ENCODE peak calls at places on chromosome 10, in seven cellular contexts. Q, Z, L, B, T, E and K are unnamed samples.

GRCh38 chr10:68088744-68089143 is 13.7 kb upstream of the HERC4 start:
- DNase-seq in Q (no peak), L (no peak), Z (no peak), B (no peak), E (no peak), T (no peak), K (no peak)

GRCh38 chr10:23291551-23292334 is 52.9 kb downstream of the C10orf67 start:
- DNase-seq in E (no peak), Z (no peak), T (no peak), Q (no peak), L (no peak), B (no peak), K (no peak)

GRCh38 chr10:19874791-19875190 is 58.6 kb downstream of the PLXDC2 start:
- DNase-seq in Z (no peak), E (no peak), Q (no peak), T (no peak), L (no peak), B (no peak), K (no peak)

GRCh38 chr10:108393111-108393510 is 1228.6 kb upstream of the SORCS1 start:
- DNase-seq in B (no peak), L (no peak), T (no peak), Q (no peak), E (no peak), Z (peak; percentile 74), K (no peak)

GRCh38 chr10:50326757-50327701 is 75.7 kb upstream of the ASAH2 start:
- DNase-seq in Q (no peak), T (no peak), E (no peak), Z (no peak), L (no peak), B (no peak), K (peak; percentile 0)

GRCh38 chr10:122331615-122332446 is 42.7 kb upstream of the PLEKHA1 start:
- DNase-seq in Q (no peak), E (no peak), B (no peak), T (no peak), L (no peak), Z (no peak), K (no peak)

GRCh38 chr10:32713560-32713959 is 244.5 kb downstream of the ITGB1 start:
- DNase-seq in B (no peak), E (no peak), T (no peak), Z (no peak), Q (no peak), L (no peak), K (no peak)

GRCh38 chr10:25744574-25744973 is 189.5 kb upstream of the MYO3A start:
- DNase-seq in L (no peak), Q (no peak), E (no peak), B (no peak), T (no peak), Z (no peak), K (peak; percentile 69)

GRCh38 chr10:5600908-5601307 is 65.5 kb downstream of the ASB13 start:
- DNase-seq in Q (no peak), Z (no peak), E (no peak), T (no peak), L (no peak), B (no peak), K (no peak)

GRCh38 chr10:132664407-132664806 is 121.5 kb downstream of the NKX6-2 start:
- DNase-seq in E (no peak), Q (no peak), B (no peak), Z (no peak), L (no peak), T (peak; percentile 36), K (no peak)

GRCh38 chr10:132666733-132667612 is 119.0 kb downstream of the NKX6-2 start:
- DNase-seq in E (no peak), Z (no peak), B (no peak), Q (peak; percentile 87), T (peak; percentile 20), L (no peak), K (no peak)

GRCh38 chr10:132667613-132668394 is 118.1 kb downstream of the NKX6-2 start:
- DNase-seq in B (no peak), Q (no peak), E (no peak), T (peak; percentile 9), L (peak; percentile 8), Z (no peak), K (no peak)

GRCh38 chr10:132664883-132665282 is 121.1 kb downstream of the NKX6-2 start:
- DNase-seq in B (no peak), Z (no peak), E (no peak), L (no peak), T (peak; percentile 36), Q (no peak), K (no peak)

DNA sequence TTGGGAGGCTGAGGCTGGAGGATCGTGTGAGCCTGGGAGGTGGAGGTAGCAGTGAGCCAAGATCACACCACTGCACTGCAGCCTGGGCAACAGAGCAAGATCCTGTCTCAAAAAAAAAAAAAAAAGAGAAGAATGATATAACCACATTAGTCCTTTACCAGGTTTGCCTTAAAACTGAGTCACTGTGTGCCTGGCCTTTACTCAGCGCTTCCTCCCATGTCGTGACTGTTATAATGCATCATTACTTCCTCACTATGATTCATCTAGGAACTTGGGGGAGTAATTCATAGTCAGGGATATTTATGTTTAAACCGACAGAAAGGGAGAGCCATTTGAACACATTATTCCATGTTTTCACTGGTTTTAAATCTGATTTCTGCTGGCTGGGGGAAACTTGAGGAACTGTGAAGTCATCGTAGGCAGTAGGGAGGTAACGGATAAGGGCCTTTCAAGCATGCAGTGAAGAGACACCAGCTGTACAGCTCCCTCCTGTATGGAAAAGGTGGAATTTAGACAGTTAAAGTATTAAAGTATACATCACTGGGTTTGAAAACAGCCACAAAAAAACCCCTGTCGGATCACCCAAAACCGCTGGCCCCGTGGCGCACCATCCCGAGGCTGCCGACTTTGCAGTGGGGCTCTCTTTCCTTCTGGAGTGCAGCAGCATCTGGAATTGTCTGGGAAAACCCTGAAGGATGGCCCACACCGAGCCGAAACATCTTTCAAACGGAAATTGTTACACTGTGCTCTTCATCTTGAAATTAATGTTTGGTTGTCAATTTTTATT is 119.8 kb downstream of the NKX6-2 start:
- DNase-seq in L (no peak), Q (no peak), B (no peak), T (peak; percentile 20), Z (no peak), E (no peak), K (no peak)
- TF ChIP-seq POLR2AphosphoS5 in L (no peak), Q (peak; percentile 27), B (no peak), T (no peak), Z (no peak), E (no peak), K (no peak)

GRCh38 chr10:810351-810846 is 120.9 kb upstream of the DIP2C start:
- DNase-seq in Q (peak; percentile 71), B (no peak), E (no peak), T (no peak), L (no peak), Z (no peak), K (no peak)
- H3K36me3 ChIP-seq in Q (peaks cover 35% of the 10 kb centered on the region), B (peaks cover 12% of the 10 kb centered on the region), E (no peaks in the 10 kb centered on the region), T (peaks cover 97% of the 10 kb centered on the region), L (peaks cover 56% of the 10 kb centered on the region), Z (peaks cover 100% of the 10 kb centered on the region), K (peaks cover 14% of the 10 kb centered on the region)

DNA sequence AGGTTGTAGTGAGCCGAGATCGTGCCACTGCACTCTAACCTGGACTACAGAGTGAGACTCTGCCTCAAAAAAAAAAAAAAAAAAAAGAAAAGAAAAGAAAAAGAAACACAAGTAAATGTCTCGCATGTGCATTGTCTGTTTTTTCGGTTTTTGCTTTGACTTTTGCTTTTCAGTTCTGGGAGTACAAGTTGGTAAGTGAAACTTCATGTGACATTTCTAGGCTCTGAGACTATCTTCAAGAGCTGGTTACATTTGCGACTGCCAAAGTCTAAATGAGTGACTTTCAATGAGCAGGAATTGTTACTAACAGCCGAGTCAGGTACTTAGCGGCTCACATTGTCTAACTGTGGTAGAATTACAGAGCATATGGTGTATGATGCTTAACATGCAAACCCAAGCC is 107.0 kb upstream of the CELF2 start:
- DNase-seq in B (no peak), Z (no peak), L (no peak), Q (no peak), T (no peak), E (no peak), K (no peak)
- H3K27ac ChIP-seq in B (no peak overlapping the region), Z (peak overlapping the region; percentile 77), L (peak overlapping the region; percentile 84), Q (no peak overlapping the region), T (no peak overlapping the region), E (no peak overlapping the region), K (no peak overlapping the region)

GRCh38 chr10:70575874-70576802 is 26.4 kb downstream of the PRF1 start:
- DNase-seq in Z (peak; percentile 75), L (peak; percentile 67), T (no peak), B (peak; percentile 81), E (no peak), Q (peak; percentile 78), K (no peak)
- TF ChIP-seq POLR2AphosphoS5 in Z (no peak), L (no peak), T (peak; percentile 8), B (no peak), E (no peak), Q (no peak), K (no peak)

GRCh38 chr10:7303067-7303629 is 107.7 kb downstream of the SFMBT2 start:
- DNase-seq in Z (no peak), E (no peak), T (no peak), Q (no peak), L (no peak), B (no peak), K (no peak)

GRCh38 chr10:7301039-7301768 is 109.6 kb downstream of the SFMBT2 start:
- DNase-seq in Z (no peak), Q (peak; percentile 57), B (no peak), L (no peak), T (no peak), E (no peak), K (no peak)

GRCh38 chr10:7300327-7300726 is 110.5 kb downstream of the SFMBT2 start:
- DNase-seq in Z (no peak), T (no peak), E (no peak), L (no peak), Q (peak; percentile 50), B (no peak), K (no peak)

GRCh38 chr10:7304110-7304509 is 106.7 kb downstream of the SFMBT2 start:
- DNase-seq in B (no peak), E (no peak), Z (no peak), Q (no peak), L (no peak), T (no peak), K (no peak)

DNA sequence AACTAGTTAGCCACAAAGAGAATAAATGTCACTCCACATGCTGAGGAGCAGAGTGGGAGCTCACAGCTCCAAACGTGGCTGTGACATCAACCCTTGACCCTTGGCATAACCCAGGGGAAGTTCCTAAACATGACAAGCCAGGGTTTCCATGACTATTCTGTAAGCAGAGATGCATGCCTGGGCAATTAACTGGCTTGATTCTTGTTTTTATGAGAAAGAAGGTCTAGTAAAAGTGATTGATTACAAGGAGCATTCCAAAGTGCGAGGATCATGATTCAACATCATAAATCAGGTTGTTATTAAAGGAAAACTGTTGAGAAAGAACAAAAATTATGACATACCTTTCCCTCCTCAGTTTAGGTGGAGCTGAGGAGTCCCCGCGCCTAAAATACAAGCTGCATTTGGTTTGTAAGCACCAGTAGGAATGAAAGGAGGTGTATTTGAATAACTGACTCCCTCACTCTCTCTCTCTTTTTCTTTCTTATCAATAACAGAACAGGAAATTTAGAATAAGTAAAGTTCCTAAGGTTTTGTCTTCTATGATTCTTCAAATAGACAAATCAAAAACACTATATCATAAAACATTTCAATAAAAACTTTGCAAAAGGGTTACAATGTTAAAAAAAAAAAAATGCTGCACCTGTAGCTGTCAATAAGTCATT is 108.3 kb downstream of the SFMBT2 start:
- DNase-seq in L (no peak), E (no peak), Q (no peak), T (no peak), Z (no peak), B (no peak), K (no peak)
- H3K36me3 ChIP-seq in L (no peaks in the 10 kb centered on the region), E (no peaks in the 10 kb centered on the region), Q (no peaks in the 10 kb centered on the region), T (no peaks in the 10 kb centered on the region), Z (no peaks in the 10 kb centered on the region), B (peaks cover 11% of the 10 kb centered on the region), K (no peaks in the 10 kb centered on the region)